ENCODE peak calls at places on chromosomes 13 and 19, in nine cellular contexts. One of them, this sample, is unnamed.

GRCh38 chr13:108018371-108018870 is 196.9 kb downstream of the LIG4 start:
- DNase-seq in NCI-H1436: no peak
- DNase-seq in kidney tubule cell: no peak
- DNase-seq in hepatic stellate cell: no peak
- DNase-seq in anterior cingulate cortex: no peak
- DNase-seq in fibroblast of the aortic adventitia: no peak
- DNase-seq in psoas muscle: no peak
- DNase-seq in NCI-H345: no peak
- DNase-seq in AG08395: no peak
- DNase-seq in this sample: no peak

GRCh38 chr19:57269515-57270250 is 10.6 kb upstream of the ZNF460 start:
- DNase-seq in NCI-H1436: no peak
- DNase-seq in kidney tubule cell: peak; percentile 89
- DNase-seq in hepatic stellate cell: peak; percentile 78
- DNase-seq in anterior cingulate cortex: no peak
- DNase-seq in fibroblast of the aortic adventitia: peak; percentile 67
- DNase-seq in psoas muscle: no peak
- DNase-seq in NCI-H345: no peak
- DNase-seq in AG08395: peak; percentile 89
- DNase-seq in this sample: peak; percentile 96

GRCh38 chr13:27997904-27998522 is 9.5 kb upstream of the URAD start:
- DNase-seq in NCI-H1436: no peak
- DNase-seq in kidney tubule cell: peak; percentile 59
- DNase-seq in hepatic stellate cell: no peak
- DNase-seq in anterior cingulate cortex: no peak
- DNase-seq in fibroblast of the aortic adventitia: peak; percentile 51
- DNase-seq in psoas muscle: no peak
- DNase-seq in NCI-H345: peak; percentile 9
- DNase-seq in AG08395: no peak
- DNase-seq in this sample: no peak

GRCh38 chr13:21738636-21739035 is 67.8 kb downstream of the FGF9 start:
- DNase-seq in NCI-H1436: no peak
- DNase-seq in kidney tubule cell: no peak
- DNase-seq in hepatic stellate cell: no peak
- DNase-seq in anterior cingulate cortex: no peak
- DNase-seq in fibroblast of the aortic adventitia: no peak
- DNase-seq in psoas muscle: no peak
- DNase-seq in NCI-H345: no peak
- DNase-seq in AG08395: no peak
- DNase-seq in this sample: no peak

GRCh38 chr13:65026505-65026904 is 2203.6 kb downstream of the PCDH9 start:
- DNase-seq in NCI-H1436: no peak
- DNase-seq in kidney tubule cell: no peak
- DNase-seq in hepatic stellate cell: no peak
- DNase-seq in anterior cingulate cortex: no peak
- DNase-seq in fibroblast of the aortic adventitia: no peak
- DNase-seq in psoas muscle: no peak
- DNase-seq in NCI-H345: no peak
- DNase-seq in AG08395: no peak
- DNase-seq in this sample: no peak

GRCh38 chr13:83216521-83217245 is 665.6 kb downstream of the SLITRK1 start:
- DNase-seq in NCI-H1436: no peak
- DNase-seq in kidney tubule cell: no peak
- DNase-seq in hepatic stellate cell: no peak
- DNase-seq in anterior cingulate cortex: no peak
- DNase-seq in fibroblast of the aortic adventitia: no peak
- DNase-seq in psoas muscle: no peak
- DNase-seq in NCI-H345: no peak
- DNase-seq in AG08395: no peak
- DNase-seq in this sample: no peak

GRCh38 chr13:113930711-113931637 is 42.9 kb downstream of the C13orf46 start:
- DNase-seq in NCI-H1436: no peak
- DNase-seq in kidney tubule cell: no peak
- DNase-seq in hepatic stellate cell: no peak
- DNase-seq in anterior cingulate cortex: no peak
- DNase-seq in fibroblast of the aortic adventitia: no peak
- DNase-seq in psoas muscle: no peak
- DNase-seq in NCI-H345: no peak
- DNase-seq in AG08395: no peak
- DNase-seq in this sample: no peak

GRCh38 chr13:36807616-36808015 is 11.4 kb upstream of the RFXAP start:
- DNase-seq in NCI-H1436: no peak
- DNase-seq in kidney tubule cell: peak; percentile 61
- DNase-seq in hepatic stellate cell: no peak
- DNase-seq in anterior cingulate cortex: no peak
- DNase-seq in fibroblast of the aortic adventitia: no peak
- DNase-seq in psoas muscle: no peak
- DNase-seq in NCI-H345: no peak
- DNase-seq in AG08395: no peak
- DNase-seq in this sample: no peak

GRCh38 chr13:110185696-110186095 is 121.3 kb downstream of the COL4A1 start:
- DNase-seq in NCI-H1436: no peak
- DNase-seq in kidney tubule cell: no peak
- DNase-seq in hepatic stellate cell: no peak
- DNase-seq in anterior cingulate cortex: no peak
- DNase-seq in fibroblast of the aortic adventitia: no peak
- DNase-seq in psoas muscle: no peak
- DNase-seq in NCI-H345: no peak
- DNase-seq in AG08395: peak; percentile 39
- DNase-seq in this sample: peak; percentile 96

GRCh38 chr13:75946746-75947397 is 310.7 kb downstream of the LMO7 start:
- DNase-seq in NCI-H1436: no peak
- DNase-seq in kidney tubule cell: no peak
- DNase-seq in hepatic stellate cell: no peak
- DNase-seq in anterior cingulate cortex: no peak
- DNase-seq in fibroblast of the aortic adventitia: no peak
- DNase-seq in psoas muscle: no peak
- DNase-seq in NCI-H345: no peak
- DNase-seq in AG08395: no peak
- DNase-seq in this sample: no peak

GRCh38 chr19:40719414-40719894 is 2.5 kb downstream of the ITPKC start:
- DNase-seq in NCI-H1436: no peak
- DNase-seq in kidney tubule cell: peak; percentile 48
- DNase-seq in hepatic stellate cell: no peak
- DNase-seq in anterior cingulate cortex: no peak
- DNase-seq in fibroblast of the aortic adventitia: no peak
- DNase-seq in psoas muscle: no peak
- DNase-seq in NCI-H345: no peak
- DNase-seq in AG08395: no peak
- DNase-seq in this sample: no peak

GRCh38 chr19:52622261-52622660 is 15.9 kb downstream of the ZNF83 start:
- DNase-seq in NCI-H1436: no peak
- DNase-seq in kidney tubule cell: no peak
- DNase-seq in hepatic stellate cell: no peak
- DNase-seq in anterior cingulate cortex: no peak
- DNase-seq in fibroblast of the aortic adventitia: no peak
- DNase-seq in psoas muscle: no peak
- DNase-seq in NCI-H345: no peak
- DNase-seq in AG08395: no peak
- DNase-seq in this sample: no peak

GRCh38 chr13:47117268-47117667 is 220.4 kb upstream of the HTR2A start:
- DNase-seq in NCI-H1436: no peak
- DNase-seq in kidney tubule cell: peak; percentile 60
- DNase-seq in hepatic stellate cell: peak; percentile 21
- DNase-seq in anterior cingulate cortex: no peak
- DNase-seq in fibroblast of the aortic adventitia: peak; percentile 73
- DNase-seq in psoas muscle: no peak
- DNase-seq in NCI-H345: no peak
- DNase-seq in AG08395: peak; percentile 52
- DNase-seq in this sample: peak; percentile 72

GRCh38 chr13:77143325-77143907 is 116.5 kb upstream of the FBXL3 start:
- DNase-seq in NCI-H1436: no peak
- DNase-seq in kidney tubule cell: peak; percentile 13
- DNase-seq in hepatic stellate cell: no peak
- DNase-seq in anterior cingulate cortex: no peak
- DNase-seq in fibroblast of the aortic adventitia: peak; percentile 10
- DNase-seq in psoas muscle: no peak
- DNase-seq in NCI-H345: no peak
- DNase-seq in AG08395: no peak
- DNase-seq in this sample: no peak

This sample was measured in astrocyte.